ENCODE peak calls at places on chromosome 18, in five cellular contexts. U is Peyer's patch, E is psoas muscle, T is AG08395, I is heart left ventricle. J is an unnamed sample.

GRCh38 chr18:78998350-78999055 is 18.9 kb downstream of the SALL3 start:
- DNase-seq in U (no peak), T (no peak), E (no peak), I (no peak), J (no peak)

GRCh38 chr18:24989760-24990547 is 362.0 kb downstream of the ZNF521 start:
- DNase-seq in U (no peak), I (no peak), T (no peak), E (no peak), J (no peak)

GRCh38 chr18:3529597-3529996 is 79.6 kb downstream of the TGIF1 start:
- DNase-seq in T (no peak), U (no peak), E (no peak), I (no peak), J (no peak)

GRCh38 chr18:78986018-78986481 is 6.4 kb downstream of the SALL3 start:
- DNase-seq in T (no peak), U (no peak), I (no peak), E (no peak), J (no peak)

GRCh38 chr18:1487457-1487856 is 582.8 kb downstream of the ADCYAP1 start:
- DNase-seq in E (no peak), T (no peak), U (no peak), I (no peak), J (no peak)

GRCh38 chr18:9825571-9826073 is 60.2 kb upstream of the TXNDC2 start:
- DNase-seq in U (no peak), T (peak), E (no peak), I (no peak), J (peak)

GRCh38 chr18:5582849-5583667 is 39.3 kb upstream of the EPB41L3 start:
- DNase-seq in I (no peak), E (no peak), T (no peak), U (no peak), J (no peak)

GRCh38 chr18:54734059-54734458 is 94.2 kb upstream of the RAB27B start:
- DNase-seq in I (no peak), T (peak), E (no peak), U (no peak), J (peak)

GRCh38 chr18:38951633-38952032 is 1386.0 kb upstream of the CELF4 start:
- DNase-seq in I (no peak), U (no peak), E (no peak), T (no peak), J (no peak)

GRCh38 chr18:37246779-37247340 is 318.7 kb downstream of the CELF4 start:
- DNase-seq in E (no peak), I (no peak), U (no peak), T (no peak), J (no peak)

GRCh38 chr18:67705748-67706147 is 189.2 kb upstream of the DSEL start:
- DNase-seq in E (no peak), I (no peak), T (no peak), U (no peak), J (no peak)

GRCh38 chr18:22106536-22107292 is 62.7 kb upstream of the GATA6 start:
- DNase-seq in E (no peak), U (no peak), T (no peak), I (no peak), J (no peak)

GRCh38 chr18:316391-316790 is 48.5 kb upstream of the THOC1 start:
- DNase-seq in U (no peak), I (no peak), T (no peak), E (no peak), J (no peak)

GRCh38 chr18:9627642-9628041 is 13.3 kb upstream of the PPP4R1 start:
- DNase-seq in E (no peak), T (no peak), I (no peak), U (no peak), J (peak)

GRCh38 chr18:46718501-46719341 is 38.1 kb downstream of the ST8SIA5 start:
- DNase-seq in E (no peak), U (no peak), I (no peak), T (peak), J (peak)

GRCh38 chr18:48893061-48893558 is 57.7 kb downstream of the SMAD7 start:
- DNase-seq in U (no peak), I (no peak), T (no peak), E (no peak), J (no peak)

GRCh38 chr18:8176105-8176504 is 433.1 kb upstream of the RAB12 start:
- DNase-seq in E (no peak), T (no peak), U (no peak), I (no peak), J (no peak)

GRCh38 chr18:76493213-76494107 is 1.6 kb downstream of the ZNF516 start:
- DNase-seq in U (no peak), E (no peak), T (peak), I (no peak), J (peak)

GRCh38 chr18:23902396-23902795 is 112.2 kb upstream of the TTC39C start:
- DNase-seq in I (no peak), T (no peak), U (no peak), E (no peak), J (no peak)

GRCh38 chr18:32351014-32351413 is 119.7 kb downstream of the GAREM1 start:
- DNase-seq in E (no peak), T (no peak), I (no peak), U (no peak), J (no peak)

GRCh38 chr18:25177631-25178030 is 174.3 kb downstream of the ZNF521 start:
- DNase-seq in T (no peak), U (no peak), E (no peak), I (no peak), J (no peak)

GRCh38 chr18:11660691-11661090 is 28.4 kb upstream of the GNAL start:
- DNase-seq in I (no peak), U (no peak), E (no peak), T (no peak), J (no peak)

GRCh38 chr18:63253018-63253417 is 66.6 kb downstream of the BCL2 start:
- DNase-seq in U (no peak), I (no peak), T (no peak), E (no peak), J (no peak)

GRCh38 chr18:75219684-75220083 is 9.1 kb downstream of the TSHZ1 start:
- DNase-seq in I (no peak), T (no peak), U (no peak), E (no peak), J (no peak)

GRCh38 chr18:58076052-58076451 is 32.0 kb downstream of the NEDD4L start:
- DNase-seq in U (no peak), I (no peak), E (no peak), T (no peak), J (no peak)

GRCh38 chr18:12990128-12990485 is 1.1 kb upstream of the CEP192 start:
- DNase-seq in T (no peak), I (no peak), U (no peak), E (no peak), J (no peak)

GRCh38 chr18:46171331-46171730 is 67.1 kb downstream of the HAUS1 start:
- DNase-seq in T (no peak), E (no peak), U (no peak), I (no peak), J (no peak)

GRCh38 chr18:45785015-45785597 is 40.4 kb upstream of the SIGLEC15 start:
- DNase-seq in T (no peak), U (no peak), E (no peak), I (no peak), J (no peak)

GRCh38 chr18:34707670-34708069 is 2.4 kb upstream of the DTNA start:
- DNase-seq in U (no peak), T (peak), E (peak), I (no peak), J (peak)

GRCh38 chr18:79496978-79497637 is 101.4 kb downstream of the NFATC1 start:
- DNase-seq in E (peak), T (peak), U (peak), I (peak), J (no peak)

GRCh38 chr18:3857544-3857943 is 407.6 kb downstream of the TGIF1 start:
- DNase-seq in E (no peak), T (peak), I (no peak), U (no peak), J (peak)

GRCh38 chr18:51490860-51491259 is 293.4 kb upstream of the MEX3C start:
- DNase-seq in I (no peak), T (no peak), E (no peak), U (no peak), J (no peak)

GRCh38 chr18:59005266-59005665 is 134.4 kb upstream of the SEC11C start:
- DNase-seq in U (no peak), T (peak), I (no peak), E (peak), J (peak)

J was measured in HFFc6.